ENCODE peak calls at places on chromosome 13, in ten cellular contexts. N, J, K, Z, T, O, E, L, Q and F are unnamed samples.

GRCh38 chr13:22278336-22278929 is 607.6 kb downstream of the FGF9 start:
- DNase-seq in Q (peak), N (peak), E (peak), T (peak), K (no peak), L (peak), O (peak), J (peak), Z (peak), F (peak)

GRCh38 chr13:62331384-62331783 is 915.7 kb upstream of the PCDH20 start:
- DNase-seq in K (no peak), Q (no peak), J (no peak), O (no peak), L (no peak), N (no peak), T (no peak), E (no peak), Z (no peak), F (no peak)

GRCh38 chr13:97843201-97843600 is 110.3 kb upstream of the IPO5 start:
- DNase-seq in N (no peak), L (no peak), O (no peak), Q (no peak), Z (no peak), J (no peak), K (no peak), T (no peak), E (no peak), F (no peak)

GRCh38 chr13:112744306-112745021 is 54.6 kb downstream of the ATP11A start:
- DNase-seq in N (no peak), Q (no peak), K (peak), T (no peak), L (no peak), Z (no peak), E (no peak), O (no peak), J (no peak), F (no peak)

GRCh38 chr13:111658150-111659100 is 338.0 kb downstream of the TEX29 start:
- DNase-seq in K (peak), T (peak), Z (peak), Q (no peak), L (peak), N (peak), J (no peak), E (no peak), O (no peak), F (peak)

GRCh38 chr13:111344471-111345191 is 24.2 kb downstream of the TEX29 start:
- DNase-seq in O (no peak), J (no peak), E (no peak), N (peak), L (peak), T (no peak), Z (peak), Q (no peak), K (peak), F (peak)

GRCh38 chr13:71880753-71881541 is 13.9 kb upstream of the DACH1 start:
- DNase-seq in L (peak), J (no peak), N (no peak), E (no peak), K (peak), O (no peak), Z (no peak), T (no peak), Q (no peak), F (no peak)

GRCh38 chr13:41156611-41157010 is 24.0 kb upstream of the KBTBD6 start:
- DNase-seq in J (no peak), T (no peak), Q (no peak), Z (no peak), E (no peak), K (no peak), N (no peak), O (no peak), L (no peak), F (no peak)

GRCh38 chr13:109684836-109685602 is 101.4 kb downstream of the IRS2 start:
- DNase-seq in L (no peak), O (no peak), Z (no peak), T (peak), E (no peak), Q (no peak), N (no peak), J (no peak), K (no peak), F (peak)

GRCh38 chr13:101398191-101398590 is 18.1 kb downstream of the NALCN start:
- DNase-seq in J (no peak), O (no peak), L (no peak), Q (no peak), T (no peak), Z (no peak), K (peak), E (no peak), N (no peak), F (no peak)

GRCh38 chr13:113053801-113054604 is 51.6 kb upstream of the F7 start:
- DNase-seq in Z (peak), K (no peak), T (no peak), N (no peak), E (no peak), J (no peak), O (no peak), Q (no peak), L (no peak), F (no peak)

GRCh38 chr13:64917566-64917965 is 2312.6 kb downstream of the PCDH9 start:
- DNase-seq in L (no peak), Q (no peak), Z (no peak), K (no peak), T (no peak), N (no peak), E (no peak), O (no peak), J (no peak), F (no peak)

GRCh38 chr13:39108746-39109145 is 70.5 kb downstream of the NHLRC3 start:
- DNase-seq in Z (no peak), T (no peak), Q (no peak), N (no peak), J (no peak), E (no peak), L (no peak), O (no peak), K (no peak), F (no peak)

GRCh38 chr13:24625324-24625723 is 54.9 kb upstream of the ATP12A start:
- DNase-seq in T (no peak), N (no peak), K (no peak), Z (no peak), Q (no peak), O (peak), E (no peak), J (no peak), L (no peak), F (no peak)

GRCh38 chr13:27141746-27142145 is 29.9 kb downstream of the USP12 start:
- DNase-seq in E (no peak), N (no peak), T (no peak), J (no peak), K (no peak), L (no peak), Q (no peak), O (no peak), Z (no peak), F (no peak)